ENCODE peak calls at places on chromosomes 16 and 17, in five cellular contexts. E is HL-60; F is amygdala; S is naive thymus-derived CD8-positive, alpha-beta T cell; X is activated T-cell treated with anti-CD3 and anti-CD28 coated beads for 1 hour. Q is an unnamed sample.

GRCh38 chr16:75044800-75045361 is 46.1 kb downstream of the ZNRF1 start:
- DNase-seq in S (no peak), X (no peak), E (no peak), F (no peak), Q (no peak)

GRCh38 chr17:82441686-82442487 is 8.7 kb downstream of the CYBC1 start:
- DNase-seq in F (no peak), E (no peak), S (no peak), X (no peak), Q (no peak)

GRCh38 chr17:82775033-82775823 is 23.4 kb downstream of the TBCD start:
- DNase-seq in X (peak; percentile 34), F (no peak), E (no peak), S (peak; percentile 43), Q (peak; percentile 70)

GRCh38 chr17:83056583-83057396 is 22.6 kb upstream of the METRNL start:
- DNase-seq in S (no peak), F (no peak), E (no peak), X (no peak), Q (peak; percentile 45)

GRCh38 chr16:10514369-10515055 is 65.9 kb downstream of the EMP2 start:
- DNase-seq in E (peak; percentile 37), S (no peak), X (peak; percentile 14), F (no peak), Q (no peak)

GRCh38 chr16:15425861-15426260 is 8.5 kb upstream of the BMERB1 start:
- DNase-seq in X (no peak), E (no peak), S (no peak), F (no peak), Q (no peak)

GRCh38 chr17:17349724-17350106 is 46.5 kb downstream of the NT5M start:
- DNase-seq in X (no peak), S (no peak), E (no peak), F (no peak), Q (no peak)

GRCh38 chr16:3478242-3478925 is 16.9 kb downstream of the C16orf90 start:
- DNase-seq in E (no peak), F (no peak), S (no peak), X (no peak), Q (no peak)

GRCh38 chr17:45246861-45247428 is 14.9 kb downstream of the SPATA32 start:
- DNase-seq in X (no peak), S (no peak), E (no peak), F (no peak), Q (no peak)

GRCh38 chr17:31251075-31251474 is 46.0 kb downstream of the OMG start:
- DNase-seq in F (no peak), X (no peak), S (no peak), E (no peak), Q (no peak)

Q was measured in right lobe of liver.